ENCODE peak calls at places on chromosomes 11 and 22, in nine cellular contexts. One of them, this sample, is unnamed. For H3K4me1, the result is how much of the 10 kb centered on the place peaks cover.

GRCh38 chr11:119441898-119442243 is 18.9 kb upstream of the THY1 start:
- DNase-seq in foreskin keratinocyte: no peak
- DNase-seq in K562: peak
- DNase-seq in sigmoid colon: no peak
- DNase-seq in stomach: no peak
- DNase-seq in adrenal gland: no peak
- DNase-seq in thoracic aorta: no peak
- DNase-seq in cardiac muscle cell: no peak
- DNase-seq in psoas muscle: no peak
- DNase-seq in this sample: no peak

GRCh38 chr11:32962016-32962415 is 53.7 kb upstream of the DEPDC7 start:
- DNase-seq in foreskin keratinocyte: no peak
- DNase-seq in K562: no peak
- DNase-seq in sigmoid colon: no peak
- DNase-seq in stomach: no peak
- DNase-seq in adrenal gland: no peak
- DNase-seq in thoracic aorta: no peak
- DNase-seq in cardiac muscle cell: no peak
- DNase-seq in psoas muscle: no peak
- DNase-seq in this sample: no peak

GRCh38 chr11:16897460-16898061 is 116.7 kb downstream of the PLEKHA7 start:
- DNase-seq in foreskin keratinocyte: no peak
- DNase-seq in K562: no peak
- DNase-seq in sigmoid colon: no peak
- DNase-seq in stomach: no peak
- DNase-seq in adrenal gland: no peak
- DNase-seq in thoracic aorta: no peak
- DNase-seq in cardiac muscle cell: no peak
- DNase-seq in psoas muscle: no peak
- DNase-seq in this sample: no peak

GRCh38 chr11:111975076-111975806 is 38.1 kb downstream of the DIXDC1 start:
- DNase-seq in foreskin keratinocyte: no peak
- DNase-seq in K562: no peak
- DNase-seq in sigmoid colon: no peak
- DNase-seq in stomach: no peak
- DNase-seq in adrenal gland: no peak
- DNase-seq in thoracic aorta: no peak
- DNase-seq in cardiac muscle cell: no peak
- DNase-seq in psoas muscle: no peak
- DNase-seq in this sample: peak

GRCh38 chr22:19886605-19887250 is 32.1 kb upstream of the GNB1L start:
- DNase-seq in foreskin keratinocyte: peak
- DNase-seq in K562: no peak
- DNase-seq in sigmoid colon: no peak
- DNase-seq in stomach: no peak
- DNase-seq in adrenal gland: no peak
- DNase-seq in thoracic aorta: no peak
- DNase-seq in cardiac muscle cell: no peak
- DNase-seq in psoas muscle: peak
- DNase-seq in this sample: no peak

GRCh38 chr11:120180571-120181445 is 30.0 kb upstream of the OAF start:
- DNase-seq in foreskin keratinocyte: peak
- DNase-seq in K562: peak
- DNase-seq in sigmoid colon: peak
- DNase-seq in stomach: peak
- DNase-seq in adrenal gland: peak
- DNase-seq in thoracic aorta: no peak
- DNase-seq in cardiac muscle cell: no peak
- DNase-seq in psoas muscle: no peak
- DNase-seq in this sample: no peak

GRCh38 chr11:118691926-118692830 is 12.7 kb upstream of the TREH start:
- DNase-seq in foreskin keratinocyte: peak
- DNase-seq in K562: no peak
- DNase-seq in sigmoid colon: no peak
- DNase-seq in stomach: no peak
- DNase-seq in adrenal gland: no peak
- DNase-seq in thoracic aorta: no peak
- DNase-seq in cardiac muscle cell: no peak
- DNase-seq in psoas muscle: no peak
- DNase-seq in this sample: no peak

GRCh38 chr11:22197139-22197893 is 4.4 kb downstream of the ANO5 start:
- DNase-seq in foreskin keratinocyte: no peak
- DNase-seq in K562: no peak
- DNase-seq in sigmoid colon: no peak
- DNase-seq in stomach: no peak
- DNase-seq in adrenal gland: no peak
- DNase-seq in thoracic aorta: no peak
- DNase-seq in cardiac muscle cell: no peak
- DNase-seq in psoas muscle: no peak
- DNase-seq in this sample: no peak

GRCh38 chr11:83070044-83070877 is 1.4 kb downstream of the RAB30 start:
- DNase-seq in foreskin keratinocyte: no peak
- DNase-seq in K562: peak
- DNase-seq in sigmoid colon: no peak
- DNase-seq in stomach: no peak
- DNase-seq in adrenal gland: peak
- DNase-seq in thoracic aorta: no peak
- DNase-seq in cardiac muscle cell: no peak
- DNase-seq in psoas muscle: no peak
- DNase-seq in this sample: no peak
- H3K4me1 ChIP-seq in foreskin keratinocyte: under half
- H3K4me1 ChIP-seq in K562: under half
- H3K4me1 ChIP-seq in sigmoid colon: under half
- H3K4me1 ChIP-seq in stomach: under half
- H3K4me1 ChIP-seq in adrenal gland: under half
- H3K4me1 ChIP-seq in thoracic aorta: under half
- H3K4me1 ChIP-seq in cardiac muscle cell: under half
- H3K4me1 ChIP-seq in psoas muscle: under half
- H3K4me1 ChIP-seq in this sample: under half

GRCh38 chr22:21031545-21032036 is 770 bp downstream of the SLC7A4 start:
- DNase-seq in foreskin keratinocyte: no peak
- DNase-seq in K562: no peak
- DNase-seq in sigmoid colon: no peak
- DNase-seq in stomach: no peak
- DNase-seq in adrenal gland: no peak
- DNase-seq in thoracic aorta: no peak
- DNase-seq in cardiac muscle cell: no peak
- DNase-seq in psoas muscle: no peak
- DNase-seq in this sample: no peak

GRCh38 chr22:21032843-21033688 is 705 bp upstream of the SLC7A4 start:
- DNase-seq in foreskin keratinocyte: no peak
- DNase-seq in K562: no peak
- DNase-seq in sigmoid colon: no peak
- DNase-seq in stomach: no peak
- DNase-seq in adrenal gland: no peak
- DNase-seq in thoracic aorta: no peak
- DNase-seq in cardiac muscle cell: no peak
- DNase-seq in psoas muscle: no peak
- DNase-seq in this sample: no peak

GRCh38 chr22:21030621-21031544 is 1.5 kb downstream of the SLC7A4 start:
- DNase-seq in foreskin keratinocyte: no peak
- DNase-seq in K562: no peak
- DNase-seq in sigmoid colon: no peak
- DNase-seq in stomach: no peak
- DNase-seq in adrenal gland: no peak
- DNase-seq in thoracic aorta: no peak
- DNase-seq in cardiac muscle cell: no peak
- DNase-seq in psoas muscle: no peak
- DNase-seq in this sample: no peak

GRCh38 chr22:21033895-21034294 is 1.5 kb upstream of the SLC7A4 start:
- DNase-seq in foreskin keratinocyte: no peak
- DNase-seq in K562: no peak
- DNase-seq in sigmoid colon: no peak
- DNase-seq in stomach: no peak
- DNase-seq in adrenal gland: no peak
- DNase-seq in thoracic aorta: no peak
- DNase-seq in cardiac muscle cell: no peak
- DNase-seq in psoas muscle: no peak
- DNase-seq in this sample: no peak

DNA sequence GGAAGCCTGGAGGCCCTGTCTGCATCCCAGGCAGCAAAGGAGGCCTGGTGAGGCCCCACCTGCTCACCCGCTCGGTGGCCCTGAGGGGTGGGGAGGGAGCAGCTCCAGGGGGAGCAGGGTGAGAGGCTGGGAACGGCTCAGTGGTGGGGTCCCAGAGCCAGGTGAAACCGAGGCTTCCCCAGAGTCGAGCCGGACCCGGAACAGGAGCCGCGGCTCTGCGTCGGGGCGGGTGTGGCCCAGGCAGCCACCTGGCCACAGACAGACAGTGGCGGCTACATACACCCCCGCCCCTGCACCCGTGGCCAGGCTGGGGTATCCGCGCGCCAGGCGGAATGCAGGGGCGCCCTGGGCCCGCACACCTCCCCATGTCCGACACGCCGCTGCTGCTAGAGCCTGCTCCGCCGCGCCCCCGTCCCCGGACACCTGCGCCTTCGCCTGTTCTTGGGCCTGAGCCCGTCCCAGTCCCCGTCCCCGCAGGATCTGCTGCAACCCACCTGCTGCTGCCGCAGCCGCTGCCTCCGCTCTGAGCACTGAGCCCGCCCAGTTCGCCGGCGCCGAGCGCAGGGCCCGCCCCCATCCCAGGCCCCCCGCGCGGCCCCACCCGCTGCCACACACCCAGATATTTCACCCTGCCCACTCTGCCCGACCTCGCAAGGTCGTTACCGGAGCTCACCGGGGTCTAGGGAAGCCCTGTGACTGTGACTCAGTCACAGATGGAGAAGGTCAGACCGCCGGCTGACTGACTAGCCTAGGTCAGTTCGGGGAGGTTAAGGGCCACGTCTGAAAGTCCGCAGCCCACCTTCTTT is at the start of gene SLC7A4:
- DNase-seq in foreskin keratinocyte: no peak
- DNase-seq in K562: no peak
- DNase-seq in sigmoid colon: no peak
- DNase-seq in stomach: peak
- DNase-seq in adrenal gland: no peak
- DNase-seq in thoracic aorta: no peak
- DNase-seq in cardiac muscle cell: peak
- DNase-seq in psoas muscle: no peak
- DNase-seq in this sample: no peak
- H3K27ac ChIP-seq in foreskin keratinocyte: no peak
- H3K27ac ChIP-seq in K562: no peak
- H3K27ac ChIP-seq in sigmoid colon: no peak
- H3K27ac ChIP-seq in stomach: no peak
- H3K27ac ChIP-seq in adrenal gland: peak
- H3K27ac ChIP-seq in thoracic aorta: no peak
- H3K27ac ChIP-seq in cardiac muscle cell: no peak
- H3K27ac ChIP-seq in psoas muscle: no peak
- H3K27ac ChIP-seq in this sample: no peak

GRCh38 chr22:36365020-36365411 is 22.8 kb downstream of the MYH9 start:
- DNase-seq in foreskin keratinocyte: peak
- DNase-seq in K562: peak
- DNase-seq in sigmoid colon: peak
- DNase-seq in stomach: peak
- DNase-seq in adrenal gland: peak
- DNase-seq in thoracic aorta: peak
- DNase-seq in cardiac muscle cell: no peak
- DNase-seq in psoas muscle: peak
- DNase-seq in this sample: peak
- H3K4me1 ChIP-seq in foreskin keratinocyte: half or more
- H3K4me1 ChIP-seq in K562: half or more
- H3K4me1 ChIP-seq in sigmoid colon: half or more
- H3K4me1 ChIP-seq in stomach: half or more
- H3K4me1 ChIP-seq in adrenal gland: half or more
- H3K4me1 ChIP-seq in thoracic aorta: half or more
- H3K4me1 ChIP-seq in cardiac muscle cell: half or more
- H3K4me1 ChIP-seq in psoas muscle: half or more
- H3K4me1 ChIP-seq in this sample: half or more

DNA sequence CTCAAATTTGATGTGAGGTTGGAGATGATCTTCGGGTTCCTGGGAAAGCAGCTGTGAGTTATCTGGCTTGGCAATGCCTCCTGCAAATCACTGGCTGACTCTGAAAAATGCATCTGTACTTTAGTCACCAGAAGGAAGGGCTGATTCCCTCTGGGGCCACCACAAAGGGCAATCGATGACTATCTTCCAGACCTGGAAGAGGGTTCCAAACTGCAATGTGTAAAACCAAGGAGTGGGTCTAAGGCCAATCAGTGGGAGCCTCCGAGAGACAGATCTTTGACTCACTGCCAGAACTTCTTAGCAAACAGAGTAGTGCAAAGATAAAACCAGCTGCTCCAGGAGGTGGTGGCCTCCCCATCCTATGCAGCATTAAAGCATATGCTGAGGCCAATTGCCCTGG is 29.1 kb upstream of the PAK1 start:
- DNase-seq in foreskin keratinocyte: no peak
- DNase-seq in K562: peak
- DNase-seq in sigmoid colon: no peak
- DNase-seq in stomach: no peak
- DNase-seq in adrenal gland: no peak
- DNase-seq in thoracic aorta: no peak
- DNase-seq in cardiac muscle cell: peak
- DNase-seq in psoas muscle: no peak
- DNase-seq in this sample: no peak
- H3K27ac ChIP-seq in foreskin keratinocyte: no peak
- H3K27ac ChIP-seq in K562: no peak
- H3K27ac ChIP-seq in sigmoid colon: no peak
- H3K27ac ChIP-seq in stomach: no peak
- H3K27ac ChIP-seq in adrenal gland: no peak
- H3K27ac ChIP-seq in thoracic aorta: no peak
- H3K27ac ChIP-seq in cardiac muscle cell: no peak
- H3K27ac ChIP-seq in psoas muscle: no peak
- H3K27ac ChIP-seq in this sample: no peak

GRCh38 chr11:96215094-96215782 is 127.8 kb downstream of the MAML2 start:
- DNase-seq in foreskin keratinocyte: no peak
- DNase-seq in K562: peak
- DNase-seq in sigmoid colon: no peak
- DNase-seq in stomach: no peak
- DNase-seq in adrenal gland: no peak
- DNase-seq in thoracic aorta: no peak
- DNase-seq in cardiac muscle cell: no peak
- DNase-seq in psoas muscle: no peak
- DNase-seq in this sample: no peak
- H3K4me1 ChIP-seq in foreskin keratinocyte: under half
- H3K4me1 ChIP-seq in K562: half or more
- H3K4me1 ChIP-seq in sigmoid colon: under half
- H3K4me1 ChIP-seq in stomach: under half
- H3K4me1 ChIP-seq in adrenal gland: under half
- H3K4me1 ChIP-seq in thoracic aorta: half or more
- H3K4me1 ChIP-seq in cardiac muscle cell: under half
- H3K4me1 ChIP-seq in psoas muscle: under half
- H3K4me1 ChIP-seq in this sample: half or more

DNA sequence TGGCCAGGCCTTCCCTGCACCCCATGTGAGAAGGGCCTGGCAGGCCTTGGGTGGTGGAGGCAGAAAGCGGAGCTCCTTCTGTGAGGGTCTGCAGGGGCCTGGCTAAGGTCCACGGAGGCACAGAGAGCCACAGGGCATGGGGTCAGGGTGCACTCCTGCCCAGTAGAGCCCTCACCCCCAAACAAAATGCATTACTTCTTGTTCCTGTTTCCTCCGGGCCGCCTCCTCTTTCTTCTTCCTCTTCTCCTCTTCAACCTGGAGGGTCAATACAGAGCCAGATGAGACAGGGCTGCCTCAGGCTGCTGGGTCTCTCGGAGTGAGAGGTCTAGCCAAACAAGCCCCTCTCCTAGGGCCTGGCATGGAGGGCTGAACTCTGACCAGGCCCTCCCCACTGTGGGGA is 10.2 kb upstream of the NAP1L4 start:
- DNase-seq in foreskin keratinocyte: no peak
- DNase-seq in K562: no peak
- DNase-seq in sigmoid colon: no peak
- DNase-seq in stomach: peak
- DNase-seq in adrenal gland: no peak
- DNase-seq in thoracic aorta: no peak
- DNase-seq in cardiac muscle cell: no peak
- DNase-seq in psoas muscle: no peak
- DNase-seq in this sample: no peak
- H3K27ac ChIP-seq in foreskin keratinocyte: no peak
- H3K27ac ChIP-seq in K562: no peak
- H3K27ac ChIP-seq in sigmoid colon: peak
- H3K27ac ChIP-seq in stomach: peak
- H3K27ac ChIP-seq in adrenal gland: no peak
- H3K27ac ChIP-seq in thoracic aorta: no peak
- H3K27ac ChIP-seq in cardiac muscle cell: no peak
- H3K27ac ChIP-seq in psoas muscle: no peak
- H3K27ac ChIP-seq in this sample: no peak

This sample was measured in heart right ventricle.